ENCODE peak calls at places on chromosomes 4 and X, in seven cellular contexts. One of them, this sample, is unnamed.

GRCh38 chr4:159235779-159236368 is 133.0 kb downstream of the RAPGEF2 start:
- DNase-seq in activated CD4-positive, alpha-beta T cell treated with anti-CD3 and anti-CD28 coated beads, Interleukin-2, amount 50 U/mL, for 48 hours: no peak
- DNase-seq in omental fat pad: no peak
- DNase-seq in GM19239: no peak
- DNase-seq in HL-60: no peak
- DNase-seq in HFFc6: no peak
- DNase-seq in AG08396: no peak
- DNase-seq in this sample: no peak

GRCh38 chrX:20061869-20062254 is 54.8 kb downstream of the MAP7D2 start:
- DNase-seq in HL-60: no peak
- DNase-seq in GM19239: no peak
- DNase-seq in activated CD4-positive, alpha-beta T cell treated with anti-CD3 and anti-CD28 coated beads, Interleukin-2, amount 50 U/mL, for 48 hours: no peak
- DNase-seq in omental fat pad: no peak
- DNase-seq in HFFc6: peak
- DNase-seq in AG08396: peak
- DNase-seq in this sample: no peak

GRCh38 chrX:129791961-129792570 is 12.3 kb downstream of the SASH3 start:
- DNase-seq in omental fat pad: no peak
- DNase-seq in GM19239: no peak
- DNase-seq in HFFc6: no peak
- DNase-seq in activated CD4-positive, alpha-beta T cell treated with anti-CD3 and anti-CD28 coated beads, Interleukin-2, amount 50 U/mL, for 48 hours: no peak
- DNase-seq in HL-60: no peak
- DNase-seq in AG08396: no peak
- DNase-seq in this sample: no peak

GRCh38 chr4:128162434-128162833 is 101.3 kb downstream of the LARP1B start:
- DNase-seq in GM19239: no peak
- DNase-seq in activated CD4-positive, alpha-beta T cell treated with anti-CD3 and anti-CD28 coated beads, Interleukin-2, amount 50 U/mL, for 48 hours: no peak
- DNase-seq in HL-60: no peak
- DNase-seq in omental fat pad: no peak
- DNase-seq in HFFc6: peak
- DNase-seq in AG08396: no peak
- DNase-seq in this sample: no peak

GRCh38 chr4:94216394-94216793 is 8.7 kb downstream of the SMARCAD1 start:
- DNase-seq in HL-60: no peak
- DNase-seq in AG08396: no peak
- DNase-seq in omental fat pad: no peak
- DNase-seq in HFFc6: no peak
- DNase-seq in activated CD4-positive, alpha-beta T cell treated with anti-CD3 and anti-CD28 coated beads, Interleukin-2, amount 50 U/mL, for 48 hours: no peak
- DNase-seq in GM19239: no peak
- DNase-seq in this sample: no peak

GRCh38 chrX:9160698-9161329 is 126.9 kb upstream of the FAM9B start:
- DNase-seq in AG08396: no peak
- DNase-seq in activated CD4-positive, alpha-beta T cell treated with anti-CD3 and anti-CD28 coated beads, Interleukin-2, amount 50 U/mL, for 48 hours: no peak
- DNase-seq in HFFc6: no peak
- DNase-seq in omental fat pad: no peak
- DNase-seq in HL-60: no peak
- DNase-seq in GM19239: no peak
- DNase-seq in this sample: no peak

GRCh38 chrX:120205816-120206753 is 44.5 kb upstream of the ZBTB33 start:
- DNase-seq in omental fat pad: no peak
- DNase-seq in GM19239: no peak
- DNase-seq in activated CD4-positive, alpha-beta T cell treated with anti-CD3 and anti-CD28 coated beads, Interleukin-2, amount 50 U/mL, for 48 hours: no peak
- DNase-seq in HFFc6: no peak
- DNase-seq in HL-60: no peak
- DNase-seq in AG08396: no peak
- DNase-seq in this sample: no peak

GRCh38 chrX:135549519-135549918 is 29.1 kb downstream of the INTS6L start:
- DNase-seq in HL-60: no peak
- DNase-seq in omental fat pad: no peak
- DNase-seq in HFFc6: no peak
- DNase-seq in GM19239: no peak
- DNase-seq in activated CD4-positive, alpha-beta T cell treated with anti-CD3 and anti-CD28 coated beads, Interleukin-2, amount 50 U/mL, for 48 hours: no peak
- DNase-seq in AG08396: no peak
- DNase-seq in this sample: no peak

GRCh38 chrX:47687249-47687648 is 28.3 kb upstream of the UXT start:
- DNase-seq in activated CD4-positive, alpha-beta T cell treated with anti-CD3 and anti-CD28 coated beads, Interleukin-2, amount 50 U/mL, for 48 hours: no peak
- DNase-seq in HL-60: no peak
- DNase-seq in AG08396: no peak
- DNase-seq in HFFc6: no peak
- DNase-seq in GM19239: no peak
- DNase-seq in omental fat pad: no peak
- DNase-seq in this sample: no peak

GRCh38 chr4:150205016-150205415 is 126.8 kb downstream of the DCLK2 start:
- DNase-seq in activated CD4-positive, alpha-beta T cell treated with anti-CD3 and anti-CD28 coated beads, Interleukin-2, amount 50 U/mL, for 48 hours: no peak
- DNase-seq in omental fat pad: no peak
- DNase-seq in AG08396: no peak
- DNase-seq in HL-60: no peak
- DNase-seq in GM19239: no peak
- DNase-seq in HFFc6: no peak
- DNase-seq in this sample: no peak

GRCh38 chr4:185352202-185352601 is 43.5 kb downstream of the LRP2BP start:
- DNase-seq in omental fat pad: no peak
- DNase-seq in GM19239: no peak
- DNase-seq in activated CD4-positive, alpha-beta T cell treated with anti-CD3 and anti-CD28 coated beads, Interleukin-2, amount 50 U/mL, for 48 hours: no peak
- DNase-seq in HL-60: peak
- DNase-seq in AG08396: no peak
- DNase-seq in HFFc6: no peak
- DNase-seq in this sample: no peak

GRCh38 chr4:177070533-177070932 is 239.1 kb upstream of the NEIL3 start:
- DNase-seq in AG08396: no peak
- DNase-seq in HFFc6: peak
- DNase-seq in GM19239: no peak
- DNase-seq in activated CD4-positive, alpha-beta T cell treated with anti-CD3 and anti-CD28 coated beads, Interleukin-2, amount 50 U/mL, for 48 hours: no peak
- DNase-seq in omental fat pad: no peak
- DNase-seq in HL-60: no peak
- DNase-seq in this sample: no peak

GRCh38 chr4:106395582-106395981 is 27.0 kb upstream of the GIMD1 start:
- DNase-seq in HFFc6: no peak
- DNase-seq in activated CD4-positive, alpha-beta T cell treated with anti-CD3 and anti-CD28 coated beads, Interleukin-2, amount 50 U/mL, for 48 hours: no peak
- DNase-seq in AG08396: no peak
- DNase-seq in omental fat pad: no peak
- DNase-seq in HL-60: no peak
- DNase-seq in GM19239: no peak
- DNase-seq in this sample: no peak

GRCh38 chr4:163228648-163229047 is 62.0 kb upstream of the NAF1 start:
- DNase-seq in GM19239: no peak
- DNase-seq in HFFc6: no peak
- DNase-seq in omental fat pad: no peak
- DNase-seq in AG08396: no peak
- DNase-seq in HL-60: no peak
- DNase-seq in activated CD4-positive, alpha-beta T cell treated with anti-CD3 and anti-CD28 coated beads, Interleukin-2, amount 50 U/mL, for 48 hours: no peak
- DNase-seq in this sample: no peak

GRCh38 chr4:38119663-38120374 is 159.6 kb downstream of the PTTG2 start:
- DNase-seq in omental fat pad: no peak
- DNase-seq in HL-60: no peak
- DNase-seq in activated CD4-positive, alpha-beta T cell treated with anti-CD3 and anti-CD28 coated beads, Interleukin-2, amount 50 U/mL, for 48 hours: no peak
- DNase-seq in GM19239: no peak
- DNase-seq in HFFc6: peak
- DNase-seq in AG08396: peak
- DNase-seq in this sample: no peak

GRCh38 chrX:66150188-66150587 is 13.9 kb upstream of the HEPH start:
- DNase-seq in omental fat pad: no peak
- DNase-seq in AG08396: no peak
- DNase-seq in HL-60: no peak
- DNase-seq in HFFc6: no peak
- DNase-seq in GM19239: no peak
- DNase-seq in activated CD4-positive, alpha-beta T cell treated with anti-CD3 and anti-CD28 coated beads, Interleukin-2, amount 50 U/mL, for 48 hours: no peak
- DNase-seq in this sample: no peak

GRCh38 chr4:94897023-94897422 is 139.3 kb downstream of the BMPR1B start:
- DNase-seq in activated CD4-positive, alpha-beta T cell treated with anti-CD3 and anti-CD28 coated beads, Interleukin-2, amount 50 U/mL, for 48 hours: no peak
- DNase-seq in HFFc6: no peak
- DNase-seq in AG08396: no peak
- DNase-seq in omental fat pad: no peak
- DNase-seq in GM19239: no peak
- DNase-seq in HL-60: no peak
- DNase-seq in this sample: no peak

GRCh38 chr4:138111462-138112000 is 130.6 kb downstream of the SLC7A11 start:
- DNase-seq in omental fat pad: no peak
- DNase-seq in activated CD4-positive, alpha-beta T cell treated with anti-CD3 and anti-CD28 coated beads, Interleukin-2, amount 50 U/mL, for 48 hours: no peak
- DNase-seq in HFFc6: no peak
- DNase-seq in GM19239: no peak
- DNase-seq in HL-60: no peak
- DNase-seq in AG08396: no peak
- DNase-seq in this sample: no peak

GRCh38 chr4:4388836-4389575 is 2.1 kb downstream of the NSG1 start:
- DNase-seq in HL-60: no peak
- DNase-seq in HFFc6: no peak
- DNase-seq in GM19239: no peak
- DNase-seq in activated CD4-positive, alpha-beta T cell treated with anti-CD3 and anti-CD28 coated beads, Interleukin-2, amount 50 U/mL, for 48 hours: no peak
- DNase-seq in AG08396: no peak
- DNase-seq in omental fat pad: no peak
- DNase-seq in this sample: no peak

This sample was measured in nucleus accumbens.